ENCODE peak calls at places on chromosomes 6 and 20, in eight cellular contexts. C is adrenal gland, V is HCT116, F is heart left ventricle, L is HepG2, X is spleen, W is esophagus squamous epithelium, S is transverse colon. H is an unnamed sample. For H3K27me3, the result is how much of the 10 kb centered on the place peaks cover.

GRCh38 chr6:55875420-55875819 is at the start of gene BMP5:
- DNase-seq in L (no peak), W (no peak), X (no peak), S (no peak), V (no peak), C (no peak), F (no peak), H (no peak)

GRCh38 chr20:56257604-56258003 is 9.1 kb downstream of the MC3R start:
- DNase-seq in C (no peak), W (no peak), L (no peak), X (no peak), F (no peak), V (no peak), S (no peak), H (no peak)

GRCh38 chr6:131210469-131210868 is 75.2 kb downstream of the AKAP7 start:
- DNase-seq in W (no peak), L (no peak), F (no peak), C (no peak), V (no peak), X (no peak), S (no peak), H (no peak)

GRCh38 chr6:106628658-106629102 is 618 bp downstream of the RTN4IP1 start:
- DNase-seq in S (no peak), C (no peak), W (no peak), V (no peak), F (no peak), L (peak), X (no peak), H (no peak)

GRCh38 chr20:19799325-19799724 is 41.3 kb downstream of the RIN2 start:
- DNase-seq in C (no peak), V (no peak), X (no peak), F (no peak), S (no peak), L (no peak), W (no peak), H (no peak)

GRCh38 chr6:39999006-39999867 is 65.0 kb upstream of the MOCS1 start:
- DNase-seq in V (no peak), S (no peak), C (no peak), F (no peak), L (no peak), W (no peak), X (no peak), H (no peak)

GRCh38 chr6:151229401-151230276 is 10.1 kb upstream of the AKAP12 start:
- DNase-seq in X (no peak), W (no peak), S (no peak), F (no peak), C (no peak), V (no peak), L (no peak), H (no peak)

GRCh38 chr6:82259389-82259788 is 11.8 kb upstream of the IBTK start:
- DNase-seq in S (no peak), F (no peak), V (no peak), L (no peak), X (no peak), C (no peak), W (no peak), H (no peak)

GRCh38 chr20:45888681-45889080 is 1.3 kb upstream of the SPATA25 start:
- DNase-seq in C (no peak), V (no peak), F (no peak), S (no peak), X (no peak), W (no peak), L (no peak), H (no peak)

GRCh38 chr20:58740356-58741308 is 48.0 kb downstream of the NPEPL1 start:
- DNase-seq in V (no peak), X (peak), L (no peak), F (no peak), W (no peak), C (no peak), S (no peak), H (no peak)

GRCh38 chr20:51860015-51860882 is 57.9 kb upstream of the SALL4 start:
- DNase-seq in L (no peak), C (no peak), F (no peak), W (no peak), X (no peak), S (peak), V (no peak), H (no peak)

GRCh38 chr20:51864967-51865366 is 62.6 kb upstream of the SALL4 start:
- DNase-seq in S (no peak), V (no peak), X (no peak), L (no peak), C (no peak), F (no peak), W (no peak), H (no peak)

GRCh38 chr20:51861726-51862466 is 59.6 kb upstream of the SALL4 start:
- DNase-seq in L (no peak), V (no peak), C (no peak), F (no peak), W (no peak), X (no peak), S (no peak), H (no peak)

GRCh38 chr20:51862796-51863195 is 60.5 kb upstream of the SALL4 start:
- DNase-seq in V (no peak), L (no peak), F (no peak), W (no peak), X (no peak), C (no peak), S (no peak), H (no peak)
- H3K27me3 ChIP-seq in V (under half), L (under half), F (under half), W (under half), X (under half), C (under half), S (half or more), H (under half)

GRCh38 chr20:51313275-51313898 is 229.1 kb downstream of the NFATC2 start:
- DNase-seq in L (no peak), W (no peak), C (no peak), V (no peak), F (no peak), S (no peak), X (no peak), H (no peak)
- TF ChIP-seq CTCF in L (no peak), W (no peak), C (no peak), V (no peak), F (no peak), S (no peak), X (no peak), H (no peak)

DNA sequence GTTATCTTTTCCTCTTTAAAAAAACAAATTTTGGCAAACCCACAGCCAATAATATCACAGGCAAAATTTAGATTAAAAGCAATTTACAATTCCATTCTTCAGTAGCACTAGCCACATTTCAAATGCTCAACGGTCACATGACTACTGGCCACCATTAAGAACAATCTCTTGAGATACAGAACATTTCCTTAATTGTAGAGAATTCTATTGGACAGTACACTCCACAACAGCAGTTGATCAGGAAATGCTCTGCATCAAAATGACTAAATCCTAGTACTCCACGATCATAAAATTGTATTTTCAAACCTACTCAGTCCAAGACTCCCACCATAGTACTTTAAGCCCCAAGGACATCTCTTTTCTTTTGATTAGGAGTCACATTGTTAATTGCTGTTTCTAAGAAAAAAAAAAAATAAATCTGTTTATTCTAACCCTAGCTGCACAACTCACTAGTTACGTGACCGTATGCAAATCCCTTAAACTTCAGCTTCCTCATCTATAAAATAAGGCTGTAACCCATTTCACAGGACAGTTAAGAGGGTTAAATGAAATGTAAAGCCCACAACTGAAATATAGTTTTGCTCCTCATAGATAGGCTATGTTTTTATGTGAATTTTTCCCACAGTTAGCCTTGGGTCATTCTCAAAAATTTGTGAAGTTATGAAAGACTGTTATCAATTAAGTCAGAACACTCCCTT is 9.8 kb downstream of the C6orf62 start:
- DNase-seq in F (no peak), X (no peak), W (no peak), C (no peak), L (no peak), S (no peak), V (no peak), H (no peak)
- TF ChIP-seq POLR2A in F (no peak), X (no peak), W (no peak), C (no peak), L (no peak), S (no peak), V (no peak), H (no peak)

DNA sequence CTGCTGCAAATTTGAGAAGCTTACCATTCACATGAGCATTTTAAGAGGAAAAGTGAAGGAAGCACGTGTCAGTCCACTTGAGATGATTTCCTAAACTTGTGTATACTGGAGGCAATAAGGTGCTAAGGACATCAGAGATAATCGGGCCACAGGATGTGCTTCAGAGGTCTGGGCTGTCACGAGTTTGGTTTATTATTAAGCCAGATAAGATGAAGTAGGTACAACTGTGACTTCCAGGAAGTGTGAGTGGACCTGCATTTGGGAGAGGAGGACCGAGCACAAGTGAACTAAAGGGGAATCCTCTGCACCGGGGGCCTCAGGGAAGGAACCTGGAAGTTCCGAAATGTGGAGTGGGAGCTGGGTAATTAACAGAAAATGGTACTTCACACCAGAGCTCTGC is 1.4 kb downstream of the SAMD5 start:
- DNase-seq in V (no peak), W (no peak), X (no peak), C (no peak), F (no peak), L (peak), S (peak), H (no peak)
- H3K27me3 ChIP-seq in V (under half), W (half or more), X (half or more), C (under half), F (under half), L (under half), S (under half), H (under half)

GRCh38 chr6:88166901-88167624 is 916 bp upstream of the CNR1 start:
- DNase-seq in L (no peak), W (no peak), S (no peak), C (no peak), X (peak), F (no peak), V (no peak), H (no peak)

GRCh38 chr6:88165877-88166492 is at the start of gene CNR1:
- DNase-seq in L (no peak), V (no peak), F (peak), X (peak), C (peak), W (no peak), S (peak), H (peak)

GRCh38 chr6:88166493-88166900 is 350 bp upstream of the CNR1 start:
- DNase-seq in C (peak), S (no peak), W (no peak), X (peak), F (no peak), L (no peak), V (no peak), H (no peak)

GRCh38 chr6:88167625-88167937 is 1.4 kb upstream of the CNR1 start:
- DNase-seq in C (no peak), S (no peak), W (no peak), V (no peak), X (no peak), L (no peak), F (no peak), H (no peak)

DNA sequence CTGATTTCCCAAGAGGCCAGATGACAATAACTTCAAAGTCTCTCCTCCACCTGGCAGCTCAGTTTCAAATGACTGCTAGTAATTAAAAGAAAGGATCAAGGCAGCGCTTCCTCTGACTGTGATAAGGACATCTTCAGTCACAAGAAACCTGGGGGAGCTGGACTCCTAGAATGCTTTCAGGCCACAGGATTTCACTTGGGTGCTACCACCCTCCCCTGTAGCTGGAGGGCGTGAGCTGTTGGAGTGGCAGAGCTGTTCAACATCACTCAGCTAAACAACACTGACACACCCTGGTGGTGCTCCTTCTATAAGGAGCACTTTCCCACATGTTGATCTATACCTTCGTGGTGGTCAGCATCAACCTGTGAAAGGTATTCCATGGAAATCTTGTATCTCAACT is 2.2 kb upstream of the CNR1 start:
- DNase-seq in S (no peak), C (no peak), L (no peak), F (no peak), V (no peak), X (no peak), W (no peak), H (no peak)
- TF ChIP-seq CTCF in S (no peak), C (no peak), L (no peak), F (no peak), V (no peak), X (no peak), W (no peak), H (no peak)

GRCh38 chr20:47785900-47786762 is 850 bp upstream of the SULF2 start:
- DNase-seq in F (peak), C (peak), L (peak), S (peak), V (peak), X (no peak), W (no peak), H (peak)
- TF ChIP-seq POLR2A in F (no peak), C (no peak), L (no peak), S (peak), V (no peak), X (no peak), W (no peak), H (no peak)

GRCh38 chr20:62470003-62470402 is 5.8 kb downstream of the GATA5 start:
- DNase-seq in V (no peak), F (no peak), S (no peak), C (no peak), W (no peak), L (no peak), X (no peak), H (no peak)
- H3K27me3 ChIP-seq in V (under half), F (under half), S (half or more), C (under half), W (half or more), L (under half), X (half or more), H (under half)

GRCh38 chr20:36728986-36729385 is 16.9 kb downstream of the NDRG3 start:
- DNase-seq in W (no peak), S (no peak), L (peak), V (no peak), F (no peak), C (no peak), X (no peak), H (no peak)
- TF ChIP-seq CTCF in W (no peak), S (no peak), L (peak), V (peak), F (no peak), C (no peak), X (no peak), H (no peak)

GRCh38 chr20:17612287-17612974 is 42.6 kb downstream of the DSTN start:
- DNase-seq in C (peak), W (no peak), F (peak), L (peak), X (peak), S (peak), V (no peak), H (no peak)
- TF ChIP-seq POLR2A in C (no peak), W (no peak), F (no peak), L (no peak), X (no peak), S (peak), V (no peak), H (no peak)

DNA sequence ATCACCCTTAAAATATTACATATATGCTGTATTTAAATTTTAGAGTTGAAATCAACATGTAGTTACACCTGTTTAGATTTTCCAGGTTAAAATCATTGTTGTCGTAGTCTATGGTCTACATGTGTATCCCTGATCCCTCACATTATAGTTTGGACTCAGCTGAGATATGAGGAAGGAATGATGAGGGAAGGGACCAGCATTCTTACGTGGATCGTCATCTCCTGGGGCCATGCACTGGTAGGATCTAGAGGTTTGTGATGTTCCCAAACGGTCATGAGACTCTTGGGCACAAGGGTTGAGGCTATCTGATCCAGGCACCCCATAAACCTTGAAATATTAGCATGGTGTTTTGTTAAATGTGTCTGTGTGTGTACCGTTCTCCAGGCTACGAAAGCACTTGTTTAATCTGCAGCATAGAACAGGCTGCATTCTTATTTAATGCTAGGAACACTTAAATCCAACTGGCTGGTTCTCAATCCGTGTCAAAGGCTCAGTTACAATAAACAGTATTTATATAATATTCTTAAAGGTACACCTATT is 55.4 kb downstream of the IPCEF1 start:
- DNase-seq in X (no peak), S (no peak), L (no peak), C (no peak), W (no peak), V (no peak), F (no peak), H (no peak)
- H3K27me3 ChIP-seq in X (under half), S (under half), L (under half), C (under half), W (under half), V (under half), F (under half), H (under half)